ENCODE peak calls at places on chromosomes 13 and 19, in four cellular contexts. Z, N, X and Q are unnamed samples.

GRCh38 chr13:74710006-74710405 is 575.8 kb upstream of the KLF12 start:
- DNase-seq in Z (no peak), N (no peak), X (no peak), Q (no peak)

GRCh38 chr13:100423375-100423774 is 165.2 kb downstream of the GGACT start:
- DNase-seq in Z (no peak), N (no peak), X (no peak), Q (no peak)

GRCh38 chr19:41352609-41353465 is 885 bp downstream of the TGFB1 start:
- DNase-seq in Z (peak), N (peak), X (peak), Q (no peak)

GRCh38 chr19:52453324-52454094 is at the start of gene ZNF578:
- DNase-seq in Z (peak), N (peak), X (no peak), Q (no peak)

GRCh38 chr13:111572956-111573355 is 252.5 kb downstream of the TEX29 start:
- DNase-seq in Z (no peak), N (no peak), X (no peak), Q (no peak)

GRCh38 chr13:27406178-27406939 is 18.1 kb upstream of the GTF3A start:
- DNase-seq in Z (peak), N (peak), X (peak), Q (no peak)

GRCh38 chr13:58994778-58995177 is 1169.0 kb downstream of the DIAPH3 start:
- DNase-seq in Z (no peak), N (no peak), X (no peak), Q (no peak)

GRCh38 chr13:92390217-92390616 is 836.4 kb upstream of the GPC6 start:
- DNase-seq in Z (no peak), N (no peak), X (no peak), Q (no peak)

GRCh38 chr19:44653977-44654784 is 10.5 kb downstream of the PVR start:
- DNase-seq in Z (no peak), N (peak), X (peak), Q (peak)

GRCh38 chr13:62643799-62644484 is 1228.3 kb upstream of the PCDH20 start:
- DNase-seq in Z (no peak), N (no peak), X (no peak), Q (peak)

GRCh38 chr19:13053761-13054604 is 48.7 kb downstream of the LYL1 start:
- DNase-seq in Z (peak), N (no peak), X (peak), Q (no peak)

GRCh38 chr19:10713317-10713716 is 4.6 kb upstream of the DNM2 start:
- DNase-seq in Z (no peak), N (no peak), X (no peak), Q (no peak)

GRCh38 chr19:33370783-33371182 is 2.7 kb upstream of the CEBPG start:
- DNase-seq in Z (no peak), N (no peak), X (no peak), Q (no peak)

GRCh38 chr13:23432589-23432988 is 913 bp downstream of the SACS start:
- DNase-seq in Z (no peak), N (no peak), X (no peak), Q (no peak)

GRCh38 chr19:43784981-43785808 is 4.4 kb upstream of the KCNN4 start:
- DNase-seq in Z (peak), N (peak), X (peak), Q (no peak)

GRCh38 chr19:35146746-35147466 is 3.9 kb downstream of the FXYD7 start:
- DNase-seq in Z (no peak), N (no peak), X (no peak), Q (no peak)

DNA sequence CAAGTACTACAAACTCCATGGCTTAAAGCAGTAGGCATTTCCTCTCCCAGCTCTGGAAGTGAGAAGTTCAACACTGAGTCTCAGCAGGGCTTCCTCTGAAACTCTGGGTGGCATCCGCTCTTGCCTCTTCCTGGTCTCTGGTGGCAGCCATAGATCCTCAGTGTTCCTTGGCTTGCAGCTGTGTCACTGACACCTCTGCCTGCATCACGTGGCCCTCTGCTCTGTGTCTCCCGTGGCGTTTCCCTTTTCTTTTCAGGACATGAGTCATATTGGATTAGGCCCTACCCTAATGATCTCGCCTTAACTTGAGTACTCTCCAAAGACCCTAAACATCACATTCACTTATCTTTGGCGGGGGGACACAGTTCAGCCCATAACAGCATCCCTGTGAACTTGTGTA is 466.7 kb downstream of the MYO16 start:
- DNase-seq in Z (no peak), N (no peak), X (no peak), Q (no peak)
- TF ChIP-seq NFIC in Z (no peak), N (no peak), X (no peak), Q (no peak)

GRCh38 chr13:31374682-31375081 is 174.9 kb downstream of the B3GLCT start:
- DNase-seq in Z (no peak), N (no peak), X (no peak), Q (no peak)

GRCh38 chr13:31372454-31372853 is 172.7 kb downstream of the B3GLCT start:
- DNase-seq in Z (no peak), N (no peak), X (no peak), Q (no peak)

GRCh38 chr13:31380728-31381127 is 181.0 kb downstream of the B3GLCT start:
- DNase-seq in Z (no peak), N (no peak), X (no peak), Q (no peak)

DNA sequence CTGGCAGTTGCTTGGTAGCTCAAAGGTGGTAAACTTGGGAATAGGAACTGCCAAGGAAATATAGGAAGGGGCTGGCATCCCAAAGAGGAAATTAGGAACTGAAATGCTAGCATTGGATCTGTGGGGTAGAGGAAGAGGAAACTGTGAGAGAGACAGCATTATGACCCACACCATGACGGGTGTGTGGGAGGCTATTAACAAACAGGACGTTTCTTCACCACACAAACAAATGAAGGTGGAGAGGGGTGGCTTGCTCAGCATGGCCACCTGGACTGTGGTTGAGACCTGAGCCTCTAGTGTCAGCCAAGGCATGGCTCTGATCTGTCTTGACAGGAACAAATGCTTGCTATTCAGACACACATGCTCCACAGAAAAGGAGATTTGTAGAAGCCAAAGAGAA is 178.2 kb downstream of the B3GLCT start:
- DNase-seq in Z (no peak), N (no peak), X (no peak), Q (no peak)
- TF ChIP-seq NFIC in Z (no peak), N (no peak), X (no peak), Q (no peak)

DNA sequence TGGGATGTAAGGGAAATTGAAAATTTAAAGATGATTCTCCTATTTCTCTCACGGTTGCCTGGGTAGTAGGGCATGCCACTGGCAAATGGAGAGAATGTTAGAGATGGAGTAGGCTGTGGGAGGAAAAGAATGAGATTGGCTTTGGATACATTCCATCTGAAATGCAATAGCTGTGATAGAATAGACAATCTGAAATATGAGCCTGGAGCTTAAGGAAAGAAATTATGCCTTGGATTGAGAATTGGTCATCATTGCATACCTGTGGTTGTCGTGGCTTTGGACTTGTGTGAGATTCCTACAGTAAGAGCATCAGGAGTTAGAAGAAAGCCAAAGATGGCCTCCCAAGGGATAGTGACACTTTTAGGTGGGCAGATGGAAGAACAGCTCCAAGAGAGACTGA is 305.1 kb upstream of the SLC10A2 start:
- DNase-seq in Z (no peak), N (no peak), X (no peak), Q (no peak)
- TF ChIP-seq NFIC in Z (no peak), N (no peak), X (no peak), Q (no peak)

GRCh38 chr13:99033814-99034213 is 56.0 kb upstream of the DOCK9 start:
- DNase-seq in Z (peak), N (no peak), X (peak), Q (no peak)
- TF ChIP-seq NFIC in Z (no peak), N (no peak), X (no peak), Q (no peak)

DNA sequence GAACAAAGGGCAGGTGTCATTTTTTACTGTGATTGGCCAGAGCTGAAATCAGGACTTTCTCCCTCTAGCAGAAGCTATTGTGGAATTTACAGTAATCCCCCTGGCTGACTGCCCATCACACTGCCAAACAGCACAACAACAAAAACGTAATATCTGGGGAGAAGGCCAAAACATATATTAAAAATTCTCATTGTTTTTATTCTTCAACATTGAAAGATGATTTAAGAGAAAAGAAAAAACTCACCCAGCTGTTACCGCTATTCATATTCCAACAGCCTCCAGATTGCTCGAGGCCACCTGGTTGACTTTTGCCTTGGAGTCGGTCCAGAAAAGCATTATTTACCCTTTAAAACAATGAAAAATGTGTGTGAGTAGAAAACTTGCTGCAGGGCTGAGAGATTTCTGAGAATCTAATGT is 97.3 kb downstream of the EPSTI1 start:
- DNase-seq in Z (peak), N (no peak), X (no peak), Q (no peak)
- TF ChIP-seq NFIC in Z (peak), N (no peak), X (no peak), Q (no peak)

DNA sequence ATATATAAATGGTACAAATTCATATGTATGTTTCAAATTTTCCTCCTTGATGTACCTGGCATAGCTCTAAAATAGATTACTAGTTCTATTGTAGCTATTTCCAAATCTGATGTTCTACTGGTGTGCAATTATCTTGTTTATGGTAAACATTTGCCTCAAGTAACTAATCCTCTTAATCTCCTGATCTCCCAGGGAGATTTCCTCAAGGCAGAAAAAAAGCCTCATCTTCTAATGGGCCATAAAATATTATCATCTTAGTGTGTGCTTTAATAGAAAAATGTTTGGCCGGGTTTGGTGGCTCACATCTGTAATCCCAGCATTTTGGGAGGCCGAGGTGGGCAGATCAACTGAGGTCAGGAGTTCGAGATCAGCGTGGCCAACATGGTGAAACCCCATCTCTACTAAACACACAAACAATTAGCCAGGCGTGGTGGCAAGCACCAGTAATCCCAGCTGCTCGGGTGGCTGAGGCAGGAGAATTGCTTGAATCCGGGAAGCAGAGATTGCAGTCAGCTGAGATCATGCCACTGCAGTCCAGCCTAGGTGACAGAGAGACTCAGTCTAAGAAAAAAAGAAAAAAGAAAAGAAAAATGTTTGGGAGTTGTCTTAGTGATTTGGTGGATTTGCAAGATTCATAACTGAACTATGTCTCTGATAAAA is 498.9 kb upstream of the SLITRK5 start:
- DNase-seq in Z (no peak), N (no peak), X (no peak), Q (no peak)
- TF ChIP-seq NFIC in Z (no peak), N (no peak), X (no peak), Q (no peak)